ENCODE peak calls at places on chromosomes 6 and 20, in five cellular contexts. Q is epithelial cell of esophagus, L is EH, I is thoracic aorta, Y is NCI-H1048. X is an unnamed sample.

GRCh38 chr6:1906625-1907024 is 296.9 kb downstream of the FOXC1 start:
- DNase-seq in Q (no peak), L (no peak), I (no peak), Y (no peak), X (no peak)

GRCh38 chr6:150637266-150637665 is 37.6 kb downstream of the PLEKHG1 start:
- DNase-seq in Q (no peak), L (no peak), I (no peak), Y (no peak), X (no peak)

GRCh38 chr20:38871560-38871953 is 54.7 kb upstream of the FAM83D start:
- DNase-seq in Q (no peak), L (no peak), I (no peak), Y (no peak), X (no peak)

GRCh38 chr6:42010185-42010872 is 40.0 kb upstream of the TAF8 start:
- DNase-seq in Q (no peak), L (peak; percentile 2), I (no peak), Y (no peak), X (peak; percentile 9)

GRCh38 chr20:60057123-60057865 is 99.1 kb downstream of the CDH26 start:
- DNase-seq in Q (peak; percentile 77), L (peak; percentile 72), I (no peak), Y (no peak), X (peak; percentile 61)

GRCh38 chr6:169868458-169868857 is 117.0 kb downstream of the ERMARD start:
- DNase-seq in Q (no peak), L (no peak), I (no peak), Y (no peak), X (no peak)

GRCh38 chr6:138004423-138005287 is 102.6 kb downstream of the PERP start:
- DNase-seq in Q (peak; percentile 62), L (peak; percentile 46), I (no peak), Y (no peak), X (peak; percentile 58)

GRCh38 chr20:62025394-62025793 is 40.3 kb downstream of the TAF4 start:
- DNase-seq in Q (no peak), L (peak; percentile 63), I (no peak), Y (no peak), X (no peak)

GRCh38 chr20:51445591-51445990 is 96.9 kb downstream of the NFATC2 start:
- DNase-seq in Q (no peak), L (no peak), I (no peak), Y (no peak), X (no peak)

GRCh38 chr6:166906376-166907044 is 49.8 kb downstream of the RNASET2 start:
- DNase-seq in Q (no peak), L (no peak), I (no peak), Y (no peak), X (no peak)

GRCh38 chr20:32263398-32263954 is 14.0 kb upstream of the KIF3B start:
- DNase-seq in Q (peak; percentile 62), L (no peak), I (no peak), Y (no peak), X (peak; percentile 71)

GRCh38 chr6:51137777-51138176 is 319.1 kb downstream of the TFAP2B start:
- DNase-seq in Q (no peak), L (no peak), I (no peak), Y (no peak), X (no peak)

GRCh38 chr6:14763139-14763538 is 482.7 kb upstream of the JARID2 start:
- DNase-seq in Q (peak; percentile 91), L (peak; percentile 50), I (no peak), Y (no peak), X (peak; percentile 97)

X was measured in bronchial epithelial cell.